ENCODE peak calls at places on chromosome 16, in ten cellular contexts. Z, W, O, P, D, R, I, B, E and Q are unnamed samples. For H3K9me3 and H3K4me1, the result is how much of the 10 kb centered on the place peaks cover.

GRCh38 chr16:22267764-22268163 is 29.4 kb upstream of the POLR3E start:
- DNase-seq in E (no peak), W (no peak), Z (no peak), R (no peak), P (no peak), D (no peak), O (no peak), B (no peak), I (no peak), Q (no peak)

GRCh38 chr16:83954577-83955016 is 1.6 kb downstream of the OSGIN1 start:
- DNase-seq in B (no peak), R (peak), I (no peak), W (no peak), O (peak), E (peak), P (peak), Z (peak), D (no peak), Q (no peak)

GRCh38 chr16:69406780-69407331 is 17.6 kb upstream of the CYB5B start:
- DNase-seq in O (no peak), W (no peak), P (no peak), R (no peak), Z (peak), I (no peak), B (no peak), D (no peak), E (peak), Q (no peak)

GRCh38 chr16:25812215-25812614 is 120.5 kb downstream of the HS3ST4 start:
- DNase-seq in O (no peak), R (no peak), E (no peak), I (no peak), Z (no peak), D (no peak), B (no peak), P (no peak), W (no peak), Q (no peak)

GRCh38 chr16:54286067-54286329 is 589 bp downstream of the IRX3 start:
- DNase-seq in B (no peak), P (no peak), O (no peak), I (no peak), W (no peak), R (no peak), E (no peak), Z (no peak), D (no peak), Q (no peak)

GRCh38 chr16:83338941-83339340 is 468.8 kb upstream of the HSBP1 start:
- DNase-seq in E (no peak), O (peak), B (no peak), Z (peak), I (no peak), P (no peak), W (no peak), D (no peak), R (no peak), Q (no peak)

GRCh38 chr16:5925850-5926249 is 828.3 kb upstream of the EEF2KMT start:
- DNase-seq in D (no peak), O (no peak), P (no peak), W (no peak), I (no peak), R (no peak), Z (no peak), B (no peak), E (no peak), Q (no peak)

GRCh38 chr16:53756329-53756996 is 52.5 kb downstream of the FTO start:
- DNase-seq in O (peak), B (peak), Z (no peak), E (no peak), I (no peak), W (no peak), R (no peak), D (no peak), P (no peak), Q (no peak)

GRCh38 chr16:20901441-20902112 is 1.0 kb downstream of the LYRM1 start:
- DNase-seq in R (peak), D (peak), Z (peak), I (peak), W (no peak), B (peak), O (peak), E (peak), P (peak), Q (no peak)

GRCh38 chr16:85174871-85175723 is 62.8 kb upstream of the CIBAR2 start:
- DNase-seq in D (no peak), Z (peak), E (no peak), O (peak), W (no peak), B (no peak), P (no peak), R (no peak), I (no peak), Q (no peak)

GRCh38 chr16:30018731-30019158 is 4.3 kb upstream of the C16orf92 start:
- DNase-seq in B (no peak), D (no peak), Z (no peak), P (no peak), R (no peak), O (peak), W (no peak), E (no peak), I (no peak), Q (no peak)

GRCh38 chr16:4801962-4802658 is at the start of gene ROGDI:
- DNase-seq in B (peak), Z (peak), O (peak), R (peak), D (peak), W (peak), I (peak), E (peak), P (peak), Q (peak)

GRCh38 chr16:4799171-4799855 is 3.1 kb downstream of the ROGDI start:
- DNase-seq in I (no peak), Z (no peak), D (no peak), O (no peak), W (no peak), E (no peak), P (no peak), B (no peak), R (no peak), Q (no peak)

GRCh38 chr16:4802659-4803287 is 340 bp upstream of the ROGDI start:
- DNase-seq in B (peak), P (peak), E (peak), Z (peak), I (peak), W (peak), D (peak), R (peak), O (peak), Q (peak)

GRCh38 chr16:4800290-4801041 is 2.0 kb downstream of the ROGDI start:
- DNase-seq in W (no peak), I (no peak), B (no peak), O (no peak), Z (no peak), E (peak), D (no peak), R (peak), P (peak), Q (peak)

DNA sequence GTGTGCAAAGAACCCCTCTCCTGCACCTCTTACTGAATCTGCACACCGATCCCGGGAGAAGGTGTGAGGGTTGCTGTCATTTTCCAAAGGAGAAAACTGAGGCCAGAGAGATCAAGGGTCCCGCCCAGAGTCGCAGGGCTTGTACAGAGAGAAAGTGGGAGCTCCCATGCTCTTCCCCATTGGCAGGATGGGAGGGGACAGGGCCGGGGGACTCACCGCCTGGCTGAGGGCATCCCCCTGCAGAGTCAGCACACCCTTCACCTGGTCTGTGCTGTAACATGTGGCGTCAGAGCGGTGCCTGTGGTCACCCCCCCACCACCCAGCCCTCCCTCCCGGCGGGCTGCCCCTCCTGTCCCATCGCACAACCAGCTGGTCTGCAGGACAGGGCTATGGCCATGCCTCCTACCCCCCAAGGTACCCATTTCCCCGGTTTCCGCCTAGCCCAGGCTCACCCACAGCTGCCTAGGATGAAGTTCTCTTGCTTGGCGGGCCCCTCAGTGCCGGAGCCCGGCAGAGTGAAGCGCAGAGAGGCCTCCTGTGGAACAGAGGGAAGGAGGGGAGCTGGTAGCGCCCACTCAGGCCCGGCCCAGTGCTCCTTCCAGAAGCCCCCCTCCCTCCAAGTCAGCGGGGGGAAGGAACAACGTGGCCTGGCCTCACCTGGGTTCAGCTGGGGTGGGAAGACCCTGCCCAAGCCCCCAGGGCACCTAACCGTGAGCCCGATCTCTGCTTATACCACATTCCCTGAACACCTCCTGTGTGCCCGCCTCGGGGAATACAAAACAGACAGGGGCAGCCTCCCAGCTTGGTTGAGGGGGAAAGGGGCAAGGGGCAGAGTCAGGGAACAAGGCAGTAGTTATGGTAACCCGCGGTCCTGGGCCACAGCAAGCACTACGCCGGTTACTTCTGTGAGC is 1.1 kb downstream of the ROGDI start:
- DNase-seq in R (peak), D (no peak), Z (no peak), I (no peak), E (no peak), B (peak), W (no peak), P (no peak), O (no peak), Q (no peak)
- H3K27ac ChIP-seq in R (peak), D (peak), Z (no peak), I (peak), E (peak), B (no peak), W (peak), P (peak), O (no peak), Q (peak)

DNA sequence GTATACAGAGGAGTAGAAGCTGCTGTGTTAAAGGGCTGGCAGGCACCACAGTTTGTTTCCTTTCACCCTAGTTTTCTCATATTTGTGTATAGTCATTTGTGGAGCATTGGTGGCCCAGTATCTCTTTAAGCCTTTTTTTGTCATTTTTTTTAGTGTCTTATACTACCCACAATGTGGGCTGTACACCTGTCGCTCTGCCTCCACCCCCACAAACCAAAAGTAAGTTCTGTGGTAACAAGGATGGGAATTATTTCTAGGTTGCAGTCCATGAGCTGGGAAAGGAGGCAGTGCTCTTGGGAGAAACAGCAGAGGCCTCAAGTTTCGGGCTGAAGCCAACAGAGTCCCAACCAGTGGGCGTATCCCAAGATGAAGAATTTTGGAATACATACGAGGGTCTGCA is 6.2 kb downstream of the ZNF75A start:
- DNase-seq in P (no peak), Z (no peak), D (no peak), O (no peak), E (peak), I (no peak), R (no peak), B (no peak), W (no peak), Q (no peak)
- H3K9me3 ChIP-seq in P (half or more), Z (under half), D (under half), O (half or more), E (under half), I (half or more), R (under half), B (under half), W (under half), Q (half or more)

GRCh38 chr16:23865853-23866252 is 30.1 kb downstream of the PRKCB start:
- DNase-seq in O (no peak), E (no peak), P (no peak), B (no peak), R (no peak), I (no peak), W (no peak), Z (no peak), D (no peak), Q (no peak)

GRCh38 chr16:23861874-23862273 is 26.1 kb downstream of the PRKCB start:
- DNase-seq in P (no peak), B (no peak), E (no peak), O (no peak), R (no peak), W (no peak), I (no peak), Z (no peak), D (no peak), Q (no peak)

GRCh38 chr16:23862556-23862955 is 26.8 kb downstream of the PRKCB start:
- DNase-seq in D (no peak), B (no peak), P (no peak), Z (no peak), I (no peak), W (no peak), E (no peak), R (no peak), O (no peak), Q (no peak)

GRCh38 chr16:23866628-23867027 is 30.8 kb downstream of the PRKCB start:
- DNase-seq in I (no peak), W (no peak), E (no peak), O (no peak), Z (no peak), D (no peak), R (no peak), B (no peak), P (no peak), Q (no peak)

DNA sequence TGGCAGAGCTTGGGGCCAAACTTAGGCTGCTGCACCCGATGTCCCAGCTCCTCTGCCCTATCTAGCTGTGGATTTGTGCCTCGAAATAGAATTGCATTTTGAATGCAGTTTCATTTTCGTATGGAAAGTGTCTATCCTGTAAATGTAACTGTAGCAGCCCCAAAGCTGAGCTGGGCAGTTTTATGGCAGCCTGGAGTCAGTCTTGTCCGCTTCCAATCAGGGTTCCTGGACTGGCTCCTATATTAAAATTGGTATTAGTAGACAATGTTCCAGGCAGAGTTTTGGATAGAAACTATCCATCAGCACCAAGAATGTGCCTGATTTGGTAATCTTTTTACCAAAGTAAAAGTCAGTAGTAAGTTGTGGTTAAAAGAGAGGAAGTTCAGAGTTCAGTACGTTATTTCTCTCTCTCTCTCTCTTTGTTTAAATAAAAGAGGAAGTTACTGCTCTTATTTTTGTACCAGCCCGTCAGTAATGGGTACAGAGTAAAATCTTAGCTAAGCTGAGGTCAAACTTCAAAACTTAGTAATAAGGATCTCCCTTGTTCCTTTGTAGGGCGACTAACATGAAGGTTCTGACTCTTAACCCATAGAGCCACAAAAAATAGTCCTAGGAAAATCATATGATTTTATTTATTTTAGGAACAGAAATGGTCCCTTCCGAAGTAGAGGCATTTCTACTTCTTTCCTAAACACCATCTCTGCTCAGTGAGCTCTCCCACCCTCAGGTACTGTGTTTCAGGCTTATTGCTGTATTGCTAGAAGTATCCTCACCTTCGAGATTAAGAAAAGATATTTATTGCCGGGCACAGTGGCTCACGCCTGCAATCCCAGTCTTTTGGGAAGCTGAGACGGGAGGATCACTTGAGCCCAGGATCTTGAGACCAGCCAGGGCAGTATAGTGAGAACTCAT is 28.0 kb downstream of the PRKCB start:
- DNase-seq in I (no peak), D (no peak), R (no peak), P (no peak), E (no peak), W (no peak), B (no peak), Z (no peak), O (no peak), Q (peak)
- H3K4me1 ChIP-seq in I (half or more), D (under half), R (under half), P (under half), E (under half), W (under half), B (under half), Z (under half), O (under half), Q (under half)

DNA sequence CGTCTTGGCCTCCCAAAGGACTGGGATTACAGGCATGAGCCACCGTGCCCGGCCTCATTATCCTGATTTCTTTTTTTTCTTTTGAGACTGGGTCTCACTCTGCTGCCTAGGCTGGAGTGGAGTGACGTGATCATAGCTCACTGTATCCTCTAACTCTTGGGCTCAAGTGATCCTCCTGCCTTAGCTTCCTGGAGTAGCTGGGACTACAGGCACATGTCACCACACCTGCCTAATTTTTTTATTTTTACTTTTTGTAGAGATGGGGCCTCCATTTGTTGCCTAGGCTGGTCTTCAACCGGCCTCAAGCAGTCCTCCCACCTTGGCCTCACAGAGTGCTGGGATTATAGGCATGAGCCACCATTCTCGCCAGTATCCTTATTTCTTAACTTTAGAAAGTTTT is 3.5 kb downstream of the TENT4B start:
- DNase-seq in O (no peak), I (no peak), R (no peak), P (no peak), B (no peak), D (no peak), Z (no peak), W (no peak), E (no peak), Q (no peak)
- H3K27ac ChIP-seq in O (no peak), I (no peak), R (no peak), P (peak), B (no peak), D (no peak), Z (no peak), W (peak), E (no peak), Q (no peak)

DNA sequence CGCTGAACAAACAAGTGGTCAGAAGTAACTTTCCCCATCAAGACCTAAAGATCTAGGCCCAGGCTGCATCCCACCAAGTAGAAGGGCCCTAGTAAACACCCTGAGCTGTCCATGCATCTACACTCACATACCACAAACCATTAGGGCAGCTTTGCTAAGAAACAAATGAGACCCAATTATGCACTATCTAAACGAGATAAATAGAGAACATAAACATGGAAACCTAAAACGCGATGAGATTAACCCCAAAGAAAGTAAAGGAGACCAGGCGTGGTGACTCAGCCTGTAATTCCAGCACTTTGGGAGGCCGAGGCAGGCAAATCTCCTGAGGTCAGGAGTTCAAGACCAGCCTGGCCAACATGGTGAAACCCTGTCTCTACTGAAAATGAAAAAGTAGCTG is 5.8 kb downstream of the TXNDC11 start:
- DNase-seq in B (no peak), Z (no peak), O (no peak), I (no peak), E (no peak), D (no peak), W (no peak), P (no peak), R (no peak), Q (no peak)
- H3K9me3 ChIP-seq in B (under half), Z (under half), O (under half), I (under half), E (under half), D (under half), W (under half), P (under half), R (under half), Q (under half)